ENCODE peak calls at places on chromosome 22, in four cellular contexts. H is activated CD4-positive, alpha-beta T cell treated with anti-CD3 and anti-CD28 coated beads, Interleukin-2, amount 50 U/mL, for 48 hours; K is RCC 7860; V is iris pigment epithelial cell. D is an unnamed sample.
A peak's percentile ranks its signal among the peaks of the same experiment; 100 is the strongest.

GRCh38 chr22:44159230-44159629 is 21.5 kb upstream of the PARVG start:
- DNase-seq in K (no peak), V (no peak), H (no peak), D (no peak)

GRCh38 chr22:36417281-36417686 is 29.5 kb upstream of the MYH9 start:
- DNase-seq in V (no peak), K (peak; percentile 67), H (no peak), D (no peak)

GRCh38 chr22:41613456-41613855 is 7.4 kb downstream of the DESI1 start:
- DNase-seq in K (no peak), H (no peak), V (no peak), D (no peak)

GRCh38 chr22:50248192-50249084 is 2.6 kb downstream of the HDAC10 start:
- DNase-seq in V (no peak), H (no peak), K (no peak), D (no peak)

GRCh38 chr22:43743131-43743530 is 69.0 kb downstream of the EFCAB6 start:
- DNase-seq in V (no peak), H (no peak), K (no peak), D (no peak)

GRCh38 chr22:22554324-22555284 is 4.5 kb downstream of the PRAME start:
- DNase-seq in V (peak; percentile 4), H (no peak), K (no peak), D (no peak)

GRCh38 chr22:42169055-42169469 is 38.5 kb upstream of the CYP2D6 start:
- DNase-seq in V (peak; percentile 63), K (peak; percentile 55), H (peak; percentile 84), D (peak; percentile 40)

GRCh38 chr22:45540122-45540521 is 37.4 kb downstream of the FBLN1 start:
- DNase-seq in V (no peak), K (no peak), H (no peak), D (no peak)

GRCh38 chr22:33544707-33545106 is 375.6 kb downstream of the LARGE1 start:
- DNase-seq in K (peak; percentile 27), V (no peak), H (no peak), D (no peak)

GRCh38 chr22:27213766-27214581 is 556.6 kb downstream of the MIAT start:
- DNase-seq in V (peak; percentile 78), K (no peak), H (no peak), D (no peak)

GRCh38 chr22:35454416-35455054 is 54.6 kb downstream of the MCM5 start:
- DNase-seq in K (no peak), H (no peak), V (no peak), D (no peak)

GRCh38 chr22:50186789-50187523 is 1.2 kb downstream of the TRABD start:
- DNase-seq in V (peak; percentile 29), K (no peak), H (no peak), D (peak; percentile 18)

GRCh38 chr22:29871684-29872083 is 11.3 kb upstream of the MTMR3 start:
- DNase-seq in H (no peak), V (no peak), K (no peak), D (peak; percentile 69)

GRCh38 chr22:46578824-46579561 is 41.2 kb upstream of the GRAMD4 start:
- DNase-seq in K (no peak), V (peak; percentile 34), H (no peak), D (no peak)

GRCh38 chr22:43298062-43298801 is 44.9 kb downstream of the SCUBE1 start:
- DNase-seq in H (no peak), K (no peak), V (no peak), D (no peak)

GRCh38 chr22:45932066-45932465 is 44.9 kb downstream of the WNT7B start:
- DNase-seq in K (peak; percentile 51), H (no peak), V (peak; percentile 12), D (no peak)

GRCh38 chr22:18126606-18127005 is 16.0 kb downstream of the TUBA8 start:
- DNase-seq in K (no peak), V (no peak), H (no peak), D (no peak)

GRCh38 chr22:38881464-38881871 is 9.5 kb upstream of the CBX6 start:
- DNase-seq in V (peak; percentile 20), H (no peak), K (no peak), D (no peak)

GRCh38 chr22:46366801-46367706 is 31.5 kb downstream of the TRMU start:
- DNase-seq in H (no peak), V (no peak), K (no peak), D (no peak)

GRCh38 chr22:35749808-35750207 is 32.1 kb downstream of the APOL5 start:
- DNase-seq in K (peak; percentile 86), V (no peak), H (no peak), D (no peak)

GRCh38 chr22:31951201-31952093 is 7.1 kb downstream of the YWHAH start:
- DNase-seq in V (no peak), H (peak; percentile 57), K (no peak), D (no peak)

D was measured in NCI-H345.